ENCODE peak calls at places on chromosomes 2 and 18, in five cellular contexts. J is GM12878, I is SK-N-SH, Z is K562, C is HepG2. U is an unnamed sample.

GRCh38 chr2:111194835-111195621 is 74.3 kb downstream of the BCL2L11 start:
- DNase-seq in I (no peak), J (peak; percentile 98), C (peak; percentile 39), Z (peak; percentile 57), U (no peak)

GRCh38 chr2:71570511-71570910 is 117.2 kb downstream of the DYSF start:
- DNase-seq in C (no peak), J (no peak), I (no peak), Z (no peak), U (no peak)

GRCh38 chr2:19035238-19035637 is 323.2 kb downstream of the OSR1 start:
- DNase-seq in Z (no peak), C (no peak), I (no peak), J (no peak), U (no peak)

GRCh38 chr2:221552282-221552681 is 19.8 kb downstream of the EPHA4 start:
- DNase-seq in C (no peak), Z (no peak), I (no peak), J (no peak), U (no peak)

GRCh38 chr2:44638649-44639048 is 276.9 kb downstream of the CAMKMT start:
- DNase-seq in J (no peak), C (no peak), I (peak; percentile 55), Z (no peak), U (no peak)

GRCh38 chr2:61493523-61493942 is 22.6 kb upstream of the USP34 start:
- DNase-seq in I (peak; percentile 16), Z (no peak), J (no peak), C (no peak), U (no peak)

GRCh38 chr18:74375999-74376398 is 60.4 kb downstream of the C18orf63 start:
- DNase-seq in I (no peak), Z (no peak), C (no peak), J (no peak), U (no peak)

GRCh38 chr2:223076573-223076972 is 24.6 kb downstream of the KCNE4 start:
- DNase-seq in J (no peak), Z (no peak), C (no peak), I (no peak), U (no peak)

GRCh38 chr2:38374978-38375377 is 2.1 kb downstream of the ATL2 start:
- DNase-seq in C (no peak), I (no peak), J (no peak), Z (peak; percentile 40), U (no peak)

GRCh38 chr2:24586955-24587354 is 95.9 kb downstream of the NCOA1 start:
- DNase-seq in J (peak; percentile 66), C (no peak), I (no peak), Z (no peak), U (no peak)

GRCh38 chr2:119888673-119889072 is 124.2 kb upstream of the EPB41L5 start:
- DNase-seq in I (no peak), J (no peak), Z (no peak), C (no peak), U (no peak)

GRCh38 chr2:157190151-157190550 is 67.4 kb upstream of the GALNT5 start:
- DNase-seq in Z (no peak), J (no peak), I (no peak), C (no peak), U (no peak)

GRCh38 chr2:204104821-204105220 is 168.3 kb downstream of the ICOS start:
- DNase-seq in I (no peak), J (no peak), C (no peak), Z (no peak), U (no peak)

GRCh38 chr18:79496978-79497637 is 101.4 kb downstream of the NFATC1 start:
- DNase-seq in I (no peak), C (no peak), J (no peak), Z (peak; percentile 5), U (no peak)

GRCh38 chr2:47360283-47360682 is 42.7 kb upstream of the MSH2 start:
- DNase-seq in Z (no peak), C (no peak), I (no peak), J (no peak), U (no peak)

GRCh38 chr2:60446413-60447358 is 106.8 kb downstream of the BCL11A start:
- DNase-seq in Z (no peak), I (no peak), C (no peak), J (peak; percentile 86), U (no peak)

GRCh38 chr2:150480971-150481830 is 6.3 kb downstream of the RND3 start:
- DNase-seq in J (no peak), Z (no peak), C (no peak), I (no peak), U (no peak)

GRCh38 chr2:173906626-173907025 is 58.5 kb downstream of the SP3 start:
- DNase-seq in C (no peak), I (no peak), J (no peak), Z (no peak), U (no peak)

GRCh38 chr2:12741361-12741760 is 24.6 kb downstream of the TRIB2 start:
- DNase-seq in I (peak; percentile 49), J (no peak), Z (no peak), C (no peak), U (no peak)

GRCh38 chr2:180540761-180541160 is 439.6 kb upstream of the UBE2E3 start:
- DNase-seq in Z (no peak), C (no peak), J (no peak), I (no peak), U (peak; percentile 30)

GRCh38 chr18:5317186-5317585 is 21.7 kb upstream of the ZBTB14 start:
- DNase-seq in J (no peak), C (no peak), I (no peak), Z (no peak), U (no peak)

GRCh38 chr18:12659904-12660605 is 2.1 kb upstream of the SPIRE1 start:
- DNase-seq in C (peak; percentile 47), J (no peak), Z (peak; percentile 69), I (peak; percentile 69), U (peak; percentile 39)

GRCh38 chr2:9247786-9248185 is 41.2 kb downstream of the ASAP2 start:
- DNase-seq in Z (no peak), I (peak; percentile 81), C (peak; percentile 87), J (no peak), U (no peak)

GRCh38 chr2:105102963-105103421 is 65.1 kb downstream of the MRPS9 start:
- DNase-seq in C (peak; percentile 15), Z (no peak), J (no peak), I (no peak), U (peak; percentile 22)

GRCh38 chr18:52694804-52695203 is 354.8 kb downstream of the DCC start:
- DNase-seq in C (no peak), Z (peak; percentile 0), J (no peak), I (peak; percentile 21), U (no peak)

GRCh38 chr2:200443376-200443775 is 66.5 kb downstream of the KCTD18 start:
- DNase-seq in C (no peak), Z (no peak), J (no peak), I (no peak), U (no peak)

GRCh38 chr2:200442471-200442870 is 67.4 kb downstream of the KCTD18 start:
- DNase-seq in Z (no peak), J (no peak), I (no peak), C (no peak), U (no peak)

GRCh38 chr2:200438251-200438650 is 71.6 kb downstream of the KCTD18 start:
- DNase-seq in I (no peak), Z (no peak), J (no peak), C (no peak), U (no peak)

GRCh38 chr2:200444530-200444929 is 65.3 kb downstream of the KCTD18 start:
- DNase-seq in J (no peak), Z (no peak), C (no peak), I (no peak), U (no peak)

GRCh38 chr2:200439981-200440380 is 69.9 kb downstream of the KCTD18 start:
- DNase-seq in I (no peak), J (no peak), Z (no peak), C (no peak), U (no peak)
- TF ChIP-seq FOXM1 in I (no peak), J (no peak), Z (no peak), C (no peak), U (no peak)

GRCh38 chr2:233831011-233831721 is 23.2 kb downstream of the HJURP start:
- DNase-seq in I (peak; percentile 52), Z (no peak), J (no peak), C (no peak), U (no peak)
- TF ChIP-seq FOXM1 in I (no peak), Z (no peak), J (no peak), C (no peak), U (no peak)

GRCh38 chr2:143728498-143728897 is 599.3 kb downstream of the ARHGAP15 start:
- DNase-seq in I (no peak), C (no peak), Z (no peak), J (no peak), U (no peak)

GRCh38 chr2:143732931-143733330 is 603.7 kb downstream of the ARHGAP15 start:
- DNase-seq in Z (no peak), I (no peak), J (no peak), C (no peak), U (no peak)

GRCh38 chr2:143732076-143732475 is 602.9 kb downstream of the ARHGAP15 start:
- DNase-seq in I (no peak), Z (no peak), C (no peak), J (no peak), U (no peak)

GRCh38 chr2:143730950-143731254 is 601.7 kb downstream of the ARHGAP15 start:
- DNase-seq in I (no peak), J (peak; percentile 35), C (no peak), Z (no peak), U (no peak)

GRCh38 chr2:143730155-143730949 is 601.1 kb downstream of the ARHGAP15 start:
- DNase-seq in Z (peak; percentile 14), C (no peak), I (no peak), J (peak; percentile 33), U (no peak)
- TF ChIP-seq FOXM1 in Z (no peak), C (no peak), I (no peak), J (peak; percentile 57), U (no peak)

DNA sequence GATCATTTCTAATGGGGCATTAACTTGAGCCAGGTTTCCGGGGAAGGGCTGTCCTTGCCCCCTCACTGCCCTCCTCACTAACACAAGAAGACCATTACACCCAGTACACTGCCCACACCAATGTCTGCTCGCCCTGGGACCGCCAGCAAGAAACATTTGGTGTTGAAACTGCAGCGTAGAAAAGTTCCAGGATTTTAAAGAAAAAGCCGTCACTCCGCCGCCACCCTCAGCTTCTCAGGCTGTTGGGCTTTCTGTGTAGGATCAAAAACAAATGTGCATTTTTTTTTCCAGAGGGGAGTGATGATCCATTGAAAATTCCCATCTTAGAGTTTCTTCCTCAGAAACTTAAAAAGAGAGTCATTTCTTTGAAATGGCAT is 184.8 kb downstream of the GLI2 start:
- DNase-seq in J (no peak), Z (no peak), C (no peak), I (no peak), U (no peak)
- TF ChIP-seq FOXM1 in J (no peak), Z (no peak), C (no peak), I (no peak), U (no peak)